ENCODE peak calls at places on chromosomes 13 and 19, in five cellular contexts. A is stimulated activated CD4-positive, alpha-beta T cell treated with anti-CD3 and anti-CD28 coated beads, Interleukin-4, amount 100 ng/mL, for 4 hours; S is stimulated activated CD8-positive, alpha-beta memory T cell treated with anti-CD3 and anti-CD28 coated beads, Interleukin-2, amount 100 ng/mL, for 48 hours; N is astrocyte of the hippocampus; X is lung. L is an unnamed sample.

GRCh38 chr13:77375554-77375953 is 48.7 kb upstream of the MYCBP2 start:
- DNase-seq in X (no peak), A (no peak), S (no peak), N (peak), L (no peak)

GRCh38 chr13:45482571-45483173 is 17.9 kb downstream of the COG3 start:
- DNase-seq in A (no peak), X (no peak), S (no peak), N (no peak), L (no peak)

GRCh38 chr13:99646866-99647592 is 145.8 kb downstream of the TM9SF2 start:
- DNase-seq in A (no peak), S (no peak), N (no peak), X (no peak), L (no peak)

GRCh38 chr19:52069653-52070052 is 21.0 kb upstream of the ZNF432 start:
- DNase-seq in X (no peak), S (no peak), A (no peak), N (no peak), L (no peak)

GRCh38 chr13:34571716-34572115 is 370.4 kb upstream of the NBEA start:
- DNase-seq in N (no peak), X (no peak), S (no peak), A (no peak), L (no peak)

GRCh38 chr19:47023448-47023794 is 3.8 kb downstream of the NPAS1 start:
- DNase-seq in N (no peak), S (no peak), A (no peak), X (no peak), L (no peak)

GRCh38 chr13:75250526-75251183 is 231.3 kb downstream of the TBC1D4 start:
- DNase-seq in N (no peak), X (no peak), S (no peak), A (no peak), L (no peak)

GRCh38 chr19:52566588-52566987 is 3.5 kb upstream of the ZNF701 start:
- DNase-seq in X (no peak), A (no peak), N (no peak), S (no peak), L (no peak)

GRCh38 chr19:21603431-21604153 is 98.2 kb downstream of the ZNF429 start:
- DNase-seq in X (no peak), A (no peak), S (no peak), N (peak), L (no peak)

GRCh38 chr19:2235396-2236284 is 489 bp downstream of the PLEKHJ1 start:
- DNase-seq in X (peak), A (no peak), S (no peak), N (peak), L (peak)

GRCh38 chr19:46513461-46514236 is 18.0 kb upstream of the PNMA8B start:
- DNase-seq in N (peak), X (peak), A (peak), S (peak), L (no peak)

GRCh38 chr13:73107459-73107858 is 48.7 kb downstream of the KLF5 start:
- DNase-seq in A (no peak), S (no peak), N (peak), X (no peak), L (no peak)

GRCh38 chr19:44725251-44725650 is 23.3 kb upstream of the BCL3 start:
- DNase-seq in S (no peak), A (no peak), N (no peak), X (no peak), L (no peak)

GRCh38 chr13:67137044-67137735 is 92.9 kb downstream of the PCDH9 start:
- DNase-seq in X (no peak), A (no peak), S (no peak), N (no peak), L (no peak)

GRCh38 chr19:32877323-32877912 is 7.9 kb upstream of the SLC7A9 start:
- DNase-seq in N (no peak), S (no peak), A (no peak), X (no peak), L (no peak)

GRCh38 chr19:32798201-32798600 is 71.4 kb downstream of the SLC7A9 start:
- DNase-seq in S (no peak), N (no peak), A (no peak), X (no peak), L (no peak)

GRCh38 chr19:3098141-3098514 is 4.0 kb downstream of the GNA11 start:
- DNase-seq in N (no peak), X (no peak), A (no peak), S (no peak), L (no peak)

GRCh38 chr13:110524484-110525254 is 36.9 kb downstream of the RAB20 start:
- DNase-seq in A (no peak), X (no peak), S (no peak), N (no peak), L (peak)

GRCh38 chr13:23372264-23372905 is 61.1 kb downstream of the SACS start:
- DNase-seq in A (no peak), X (no peak), N (no peak), S (no peak), L (no peak)

GRCh38 chr19:33947565-33947964 is 150.9 kb downstream of the KCTD15 start:
- DNase-seq in N (no peak), S (no peak), X (no peak), A (no peak), L (no peak)

GRCh38 chr19:9435279-9436268 is at the start of gene ZNF266:
- DNase-seq in N (peak), S (peak), A (peak), X (peak), L (peak)

GRCh38 chr19:40381321-40381720 is 8.7 kb downstream of the HIPK4 start:
- DNase-seq in S (no peak), A (no peak), X (no peak), N (no peak), L (no peak)

GRCh38 chr13:94433055-94433947 is 46.2 kb downstream of the DCT start:
- DNase-seq in N (peak), A (peak), S (no peak), X (no peak), L (peak)

GRCh38 chr13:111480976-111481375 is 160.5 kb downstream of the TEX29 start:
- DNase-seq in S (no peak), A (no peak), X (no peak), N (no peak), L (peak)

GRCh38 chr19:7177926-7178325 is 108.4 kb downstream of the ZNF557 start:
- DNase-seq in X (no peak), S (no peak), N (peak), A (no peak), L (no peak)

GRCh38 chr13:98892821-98893220 is 85.0 kb downstream of the DOCK9 start:
- DNase-seq in S (no peak), X (no peak), A (no peak), N (no peak), L (peak)

GRCh38 chr13:28532226-28533048 is 37.5 kb upstream of the FLT1 start:
- DNase-seq in S (no peak), N (peak), X (no peak), A (no peak), L (no peak)

GRCh38 chr13:106464076-106464475 is 71.4 kb downstream of the EFNB2 start:
- DNase-seq in X (no peak), N (peak), A (no peak), S (no peak), L (no peak)

GRCh38 chr19:15934332-15935078 is at the start of gene CYP4F11:
- DNase-seq in A (no peak), X (no peak), N (no peak), S (no peak), L (no peak)

GRCh38 chr13:76892488-76892887 is 6.3 kb upstream of the KCTD12 start:
- DNase-seq in S (no peak), X (no peak), A (no peak), N (no peak), L (no peak)

GRCh38 chr19:984165-984967 is at the start of gene WDR18:
- DNase-seq in S (peak), A (peak), N (peak), X (peak), L (peak)

L was measured in NCI-H187 treated with DMSO at 0.1 percent for 48 hours.